ENCODE peak calls at places on chromosomes 1 and 21, in nine cellular contexts. Y is activated CD8-positive, alpha-beta T cell treated with anti-CD3 and anti-CD28 coated beads for 36 hours; B is activated T-helper 1 cell treated with Interleukin-2 at 50 U/mL for 16 hours; K is Right ventricle myocardium superior; H is HFF-Myc; X is HEK293T; T is stimulated activated CD8-positive, alpha-beta memory T cell treated with anti-CD3 and anti-CD28 coated beads, Interleukin-2, amount 100 ng/mL, for 1 hour; P is iPS-NIHi11; G is RKO. C is an unnamed sample.

GRCh38 chr1:173523329-173523728 is 46.2 kb downstream of the PRDX6 start:
- DNase-seq in Y (no peak), B (no peak), K (no peak), H (no peak), X (no peak), T (no peak), P (no peak), G (no peak), C (no peak)

GRCh38 chr1:70364439-70364838 is 9.9 kb upstream of the ANKRD13C start:
- DNase-seq in Y (no peak), B (no peak), K (no peak), H (no peak), X (no peak), T (no peak), P (no peak), G (no peak), C (no peak)

GRCh38 chr1:87335175-87335992 is 6.7 kb downstream of the LMO4 start:
- DNase-seq in Y (peak), B (peak), K (peak), H (no peak), X (peak), T (peak), P (peak), G (peak), C (peak)

GRCh38 chr1:34977210-34977471 is 8.0 kb downstream of the TMEM35B start:
- DNase-seq in Y (no peak), B (no peak), K (no peak), H (no peak), X (no peak), T (no peak), P (no peak), G (no peak), C (no peak)

GRCh38 chr1:235503333-235504121 is 725 bp downstream of the B3GALNT2 start:
- DNase-seq in Y (peak), B (no peak), K (peak), H (no peak), X (peak), T (peak), P (peak), G (peak), C (peak)

GRCh38 chr1:221583481-221583880 is 158.4 kb downstream of the DUSP10 start:
- DNase-seq in Y (no peak), B (no peak), K (no peak), H (no peak), X (no peak), T (no peak), P (no peak), G (no peak), C (no peak)

GRCh38 chr1:5526822-5527551 is 465.2 kb downstream of the NPHP4 start:
- DNase-seq in Y (no peak), B (no peak), K (no peak), H (no peak), X (no peak), T (no peak), P (no peak), G (no peak), C (no peak)

GRCh38 chr1:43101061-43101460 is 71.0 kb downstream of the EBNA1BP2 start:
- DNase-seq in Y (no peak), B (no peak), K (peak), H (no peak), X (no peak), T (no peak), P (no peak), G (no peak), C (no peak)

GRCh38 chr1:50278352-50278878 is 144.8 kb downstream of the DMRTA2 start:
- DNase-seq in Y (no peak), B (no peak), K (no peak), H (no peak), X (no peak), T (no peak), P (no peak), G (no peak), C (no peak)

GRCh38 chr21:37912616-37913015 is 3.6 kb downstream of the KCNJ6 start:
- DNase-seq in Y (no peak), B (no peak), K (no peak), H (no peak), X (no peak), T (no peak), P (no peak), G (no peak), C (no peak)

GRCh38 chr1:37858931-37859506 is 373 bp downstream of the MTF1 start:
- DNase-seq in Y (peak), B (no peak), K (no peak), H (no peak), X (no peak), T (no peak), P (no peak), G (peak), C (no peak)

GRCh38 chr1:211337430-211338227 is 11.0 kb downstream of the TRAF5 start:
- DNase-seq in Y (no peak), B (no peak), K (no peak), H (no peak), X (no peak), T (no peak), P (no peak), G (no peak), C (no peak)

GRCh38 chr21:37561941-37562919 is 195.7 kb downstream of the DYRK1A start:
- DNase-seq in Y (no peak), B (no peak), K (no peak), H (no peak), X (no peak), T (no peak), P (no peak), G (no peak), C (no peak)

GRCh38 chr1:96772349-96772748 is 50.8 kb downstream of the PTBP2 start:
- DNase-seq in Y (no peak), B (no peak), K (no peak), H (no peak), X (no peak), T (no peak), P (no peak), G (no peak), C (no peak)

GRCh38 chr1:145975216-145975615 is 10.7 kb downstream of the POLR3GL start:
- DNase-seq in Y (no peak), B (no peak), K (no peak), H (no peak), X (no peak), T (no peak), P (no peak), G (no peak), C (peak)

GRCh38 chr1:159900086-159900680 is at the start of gene CFAP45:
- DNase-seq in Y (peak), B (no peak), K (peak), H (no peak), X (peak), T (no peak), P (peak), G (no peak), C (no peak)

GRCh38 chr21:33864150-33864549 is 51.5 kb downstream of the ATP5PO start:
- DNase-seq in Y (no peak), B (no peak), K (no peak), H (no peak), X (no peak), T (no peak), P (no peak), G (no peak), C (no peak)

GRCh38 chr1:40834968-40835545 is 27.1 kb downstream of the CITED4 start:
- DNase-seq in Y (no peak), B (no peak), K (no peak), H (no peak), X (no peak), T (no peak), P (no peak), G (no peak), C (no peak)

GRCh38 chr1:6785721-6786505 is 659 bp downstream of the CAMTA1 start:
- DNase-seq in Y (peak), B (peak), K (peak), H (no peak), X (peak), T (peak), P (peak), G (peak), C (peak)

C was measured in head of caudate nucleus.